ENCODE peak calls at places on chromosomes 16 and 17, in six cellular contexts. X is brain microvascular endothelial cell, U is A549, T is uterus, M is dorsolateral prefrontal cortex, S is choroid plexus epithelial cell. J is an unnamed sample.

GRCh38 chr17:70184770-70185169 is 15.4 kb downstream of the KCNJ2 start:
- DNase-seq in X (peak), U (peak), T (no peak), M (no peak), S (peak), J (peak)

GRCh38 chr16:87435399-87436224 is 43.5 kb downstream of the MAP1LC3B start:
- DNase-seq in X (peak), U (no peak), T (peak), M (no peak), S (peak), J (peak)

GRCh38 chr17:16922386-16923096 is 49.4 kb downstream of the TNFRSF13B start:
- DNase-seq in X (no peak), U (no peak), T (no peak), M (peak), S (peak), J (no peak)

GRCh38 chr16:53821957-53822625 is 118.1 kb downstream of the FTO start:
- DNase-seq in X (peak), U (peak), T (no peak), M (no peak), S (peak), J (peak)

GRCh38 chr17:64061157-64061898 is 40.9 kb upstream of the ICAM2 start:
- DNase-seq in X (no peak), U (no peak), T (no peak), M (no peak), S (no peak), J (no peak)

GRCh38 chr16:69199382-69199781 is 12.4 kb downstream of the SNTB2 start:
- DNase-seq in X (no peak), U (no peak), T (peak), M (no peak), S (peak), J (peak)

GRCh38 chr16:71569621-71570020 is 7.3 kb downstream of the TAT start:
- DNase-seq in X (no peak), U (no peak), T (no peak), M (no peak), S (no peak), J (no peak)

GRCh38 chr17:20244671-20245070 is 222.7 kb downstream of the LGALS9B start:
- DNase-seq in X (no peak), U (no peak), T (no peak), M (no peak), S (peak), J (no peak)

GRCh38 chr17:18324140-18325049 is 9.3 kb downstream of the SMCR8 start:
- DNase-seq in X (no peak), U (no peak), T (no peak), M (no peak), S (no peak), J (no peak)

GRCh38 chr16:11481987-11482386 is 104.7 kb downstream of the LITAF start:
- DNase-seq in X (peak), U (no peak), T (no peak), M (no peak), S (peak), J (no peak)

GRCh38 chr17:63458478-63458877 is 12.4 kb upstream of the CYB561 start:
- DNase-seq in X (no peak), U (no peak), T (no peak), M (no peak), S (no peak), J (no peak)

GRCh38 chr17:51142597-51142996 is 10.8 kb upstream of the NME1 start:
- DNase-seq in X (no peak), U (no peak), T (no peak), M (no peak), S (no peak), J (no peak)

GRCh38 chr16:58222532-58223316 is 24.8 kb upstream of the CSNK2A2 start:
- DNase-seq in X (peak), U (peak), T (no peak), M (no peak), S (peak), J (peak)

GRCh38 chr17:64334851-64335250 is 55.8 kb downstream of the PECAM1 start:
- DNase-seq in X (no peak), U (no peak), T (no peak), M (no peak), S (no peak), J (no peak)

GRCh38 chr16:67393111-67393789 is at the start of gene TPPP3:
- DNase-seq in X (peak), U (peak), T (peak), M (peak), S (peak), J (peak)

GRCh38 chr17:77422104-77422782 is 281.5 kb downstream of the SEC14L1 start:
- DNase-seq in X (no peak), U (no peak), T (no peak), M (no peak), S (no peak), J (no peak)
- H3K4me3 ChIP-seq in X (no peak), U (no peak), T (no peak), M (no peak), S (no peak), J (no peak)

DNA sequence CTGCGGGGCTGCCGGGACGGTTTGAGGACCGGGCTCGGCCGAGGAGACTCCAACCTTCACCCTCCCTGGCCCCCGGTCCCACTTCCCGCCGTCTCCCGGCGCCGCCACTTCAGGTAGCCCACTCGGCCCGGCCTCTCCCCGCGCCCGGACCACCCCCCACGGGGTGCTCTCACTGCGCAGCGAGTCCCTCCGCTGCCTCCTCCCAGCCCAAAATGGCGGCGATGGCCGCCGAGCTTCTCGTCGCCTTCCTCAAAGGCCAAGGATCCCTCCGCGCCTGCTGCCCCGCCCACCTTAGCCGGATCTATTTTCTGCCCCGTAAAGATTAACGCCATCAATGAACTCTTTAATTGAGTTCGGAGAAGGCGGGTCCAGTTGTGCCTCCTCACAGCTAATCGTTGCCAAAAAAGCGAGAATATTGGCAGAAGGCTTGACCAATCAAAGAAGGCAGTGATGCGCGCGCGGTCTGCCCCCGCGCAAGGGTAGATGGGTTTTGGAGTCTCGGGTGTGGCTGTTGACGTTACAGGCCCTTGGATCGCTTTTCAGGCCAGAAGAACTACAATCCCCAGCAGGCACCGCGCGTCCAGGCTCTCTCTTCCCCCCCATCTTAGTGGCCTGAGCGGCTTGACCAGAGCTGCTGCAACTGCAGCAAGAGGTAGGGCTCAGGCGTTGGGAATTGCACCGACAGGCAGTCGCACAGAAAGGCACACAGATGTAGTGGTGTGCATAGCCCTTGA is at the start of gene HEXIM2:
- DNase-seq in X (peak), U (peak), T (peak), M (peak), S (peak), J (peak)
- TF ChIP-seq CTCF in X (no peak), U (no peak), T (peak), M (peak), S (no peak), J (no peak)

GRCh38 chr17:35372846-35373531 is 432 bp downstream of the SLFN11 start:
- DNase-seq in X (no peak), U (peak), T (no peak), M (no peak), S (no peak), J (no peak)

GRCh38 chr17:35373532-35373983 is at the start of gene SLFN11:
- DNase-seq in X (peak), U (peak), T (peak), M (peak), S (peak), J (peak)

GRCh38 chr17:35371934-35372333 is 1.5 kb downstream of the SLFN11 start:
- DNase-seq in X (no peak), U (no peak), T (no peak), M (no peak), S (no peak), J (no peak)

GRCh38 chr17:35373984-35374765 is 754 bp upstream of the SLFN11 start:
- DNase-seq in X (peak), U (peak), T (peak), M (no peak), S (peak), J (peak)

GRCh38 chr17:35368086-35368824 is 5.2 kb downstream of the SLFN11 start:
- DNase-seq in X (no peak), U (no peak), T (no peak), M (no peak), S (peak), J (no peak)
- H3K4me3 ChIP-seq in X (no peak), U (no peak), T (no peak), M (no peak), S (no peak), J (no peak)

GRCh38 chr17:38871247-38871991 is 1.6 kb downstream of the LASP1 start:
- DNase-seq in X (peak), U (peak), T (peak), M (no peak), S (peak), J (peak)
- TF ChIP-seq CTCF in X (peak), U (peak), T (no peak), M (no peak), S (no peak), J (peak)